ENCODE peak calls at places on chromosome 20, in ten cellular contexts. B is GM12878, Z is HCT116, J is neural progenitor cell, A is K562, W is hepatocyte, Q is HepG2, X is IMR-90, D is DND-41, F is fibroblast of lung. H is an unnamed sample. For H3K4me1, the result is how much of the 10 kb centered on the place peaks cover.

GRCh38 chr20:23094213-23094896 is 8.2 kb upstream of the CD93 start:
- DNase-seq in B (no peak), Z (no peak), J (no peak), A (no peak), W (no peak), Q (no peak), X (no peak), D (no peak), F (no peak), H (no peak)

GRCh38 chr20:19964289-19965263 is 52.6 kb upstream of the NAA20 start:
- DNase-seq in B (no peak), Z (no peak), J (no peak), A (no peak), W (peak), Q (peak), X (peak), D (no peak), F (peak), H (no peak)

GRCh38 chr20:62925420-62926228 is 681 bp downstream of the DIDO1 start:
- DNase-seq in B (no peak), Z (no peak), J (peak), A (peak), W (peak), Q (no peak), X (peak), D (peak), F (peak), H (peak)

GRCh38 chr20:18853946-18854646 is 40.5 kb downstream of the SCP2D1 start:
- DNase-seq in B (no peak), Z (no peak), J (no peak), A (no peak), W (no peak), Q (no peak), X (no peak), D (no peak), F (no peak), H (no peak)

GRCh38 chr20:21693322-21693721 is 12.1 kb upstream of the PAX1 start:
- DNase-seq in B (no peak), Z (no peak), J (peak), A (peak), W (no peak), Q (peak), X (no peak), D (peak), F (no peak), H (peak)

GRCh38 chr20:7196481-7196880 is 429.0 kb downstream of the BMP2 start:
- DNase-seq in B (no peak), Z (no peak), J (no peak), A (no peak), W (no peak), Q (no peak), X (no peak), D (no peak), F (peak), H (no peak)

GRCh38 chr20:33893314-33893713 is 82.2 kb downstream of the CHMP4B start:
- DNase-seq in B (no peak), Z (no peak), J (no peak), A (no peak), W (no peak), Q (no peak), X (peak), D (no peak), F (peak), H (no peak)

GRCh38 chr20:48912065-48912464 is 9.4 kb upstream of the ARFGEF2 start:
- DNase-seq in B (no peak), Z (no peak), J (no peak), A (no peak), W (no peak), Q (no peak), X (no peak), D (no peak), F (no peak), H (peak)

GRCh38 chr20:1291191-1291741 is 25.2 kb downstream of the SNPH start:
- DNase-seq in B (no peak), Z (no peak), J (no peak), A (no peak), W (peak), Q (no peak), X (peak), D (no peak), F (peak), H (no peak)

GRCh38 chr20:34954905-34955231 is 738 bp downstream of the GSS start:
- DNase-seq in B (no peak), Z (peak), J (no peak), A (peak), W (peak), Q (peak), X (peak), D (no peak), F (peak), H (no peak)

GRCh38 chr20:49140834-49141233 is 47.3 kb downstream of the STAU1 start:
- DNase-seq in B (no peak), Z (no peak), J (no peak), A (no peak), W (no peak), Q (no peak), X (no peak), D (no peak), F (no peak), H (no peak)

GRCh38 chr20:38129893-38130609 is 35.0 kb downstream of the TGM2 start:
- DNase-seq in B (no peak), Z (no peak), J (no peak), A (no peak), W (no peak), Q (no peak), X (no peak), D (no peak), F (no peak), H (no peak)

GRCh38 chr20:38833857-38834164 is 28.3 kb downstream of the PPP1R16B start:
- DNase-seq in B (no peak), Z (no peak), J (no peak), A (no peak), W (no peak), Q (no peak), X (no peak), D (peak), F (no peak), H (peak)

GRCh38 chr20:62753626-62754025 is 42.6 kb upstream of the MRGBP start:
- DNase-seq in B (no peak), Z (no peak), J (no peak), A (no peak), W (no peak), Q (no peak), X (no peak), D (no peak), F (no peak), H (no peak)

GRCh38 chr20:41992481-41992880 is 374.3 kb upstream of the CHD6 start:
- DNase-seq in B (no peak), Z (no peak), J (no peak), A (no peak), W (no peak), Q (no peak), X (no peak), D (no peak), F (no peak), H (no peak)

DNA sequence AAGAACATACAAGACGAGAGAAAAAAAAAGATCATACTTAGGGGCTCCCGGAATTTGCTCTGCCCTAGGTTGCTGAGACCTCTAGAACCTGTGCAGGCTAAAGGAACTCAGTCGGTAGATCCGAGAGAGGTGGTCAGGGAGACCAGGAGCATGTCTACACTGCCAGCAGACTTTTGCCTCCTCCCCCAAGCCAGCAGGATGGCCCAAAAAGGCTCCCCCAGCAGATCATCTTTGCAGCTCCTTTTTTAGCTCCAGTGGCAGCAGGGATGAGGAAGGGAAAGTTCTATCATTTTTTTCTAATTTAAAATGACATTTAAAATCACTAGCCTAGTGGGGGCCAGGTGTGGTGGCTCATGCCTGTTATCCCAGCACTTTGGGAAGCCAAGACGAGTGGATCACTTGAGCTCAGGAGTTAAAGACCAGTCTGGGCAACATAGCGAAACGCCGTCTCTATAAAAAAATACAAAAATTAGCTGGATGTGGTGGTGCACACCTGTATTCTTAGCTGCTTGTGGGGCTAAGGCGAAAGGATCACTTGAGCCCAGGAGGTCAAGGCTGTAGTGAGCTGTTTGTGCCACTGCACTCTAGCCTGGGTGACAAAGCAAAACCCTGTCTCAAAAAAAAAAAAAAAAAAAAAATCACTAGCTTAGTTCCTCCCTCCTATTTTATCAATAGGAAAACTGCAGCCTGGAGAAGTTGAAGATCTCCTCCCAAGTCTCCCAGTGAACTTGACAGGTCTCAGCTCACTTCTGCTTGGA is 69.3 kb upstream of the MYL9 start:
- DNase-seq in B (no peak), Z (no peak), J (no peak), A (no peak), W (no peak), Q (no peak), X (no peak), D (no peak), F (no peak), H (no peak)
- H3K4me1 ChIP-seq in B (under half), Z (half or more), J (under half), A (under half), W (half or more), Q (half or more), X (under half), D (under half), F (half or more), H (half or more)

GRCh38 chr20:258269-258858 is 840 bp downstream of the DEFB132 start:
- DNase-seq in B (no peak), Z (no peak), J (no peak), A (no peak), W (no peak), Q (no peak), X (no peak), D (no peak), F (no peak), H (no peak)
- H2AFZ ChIP-seq in B (no peak), Z (no peak), J (no peak), A (peak), W (no peak), Q (no peak), X (no peak), D (no peak), F (no peak), H (no peak)

DNA sequence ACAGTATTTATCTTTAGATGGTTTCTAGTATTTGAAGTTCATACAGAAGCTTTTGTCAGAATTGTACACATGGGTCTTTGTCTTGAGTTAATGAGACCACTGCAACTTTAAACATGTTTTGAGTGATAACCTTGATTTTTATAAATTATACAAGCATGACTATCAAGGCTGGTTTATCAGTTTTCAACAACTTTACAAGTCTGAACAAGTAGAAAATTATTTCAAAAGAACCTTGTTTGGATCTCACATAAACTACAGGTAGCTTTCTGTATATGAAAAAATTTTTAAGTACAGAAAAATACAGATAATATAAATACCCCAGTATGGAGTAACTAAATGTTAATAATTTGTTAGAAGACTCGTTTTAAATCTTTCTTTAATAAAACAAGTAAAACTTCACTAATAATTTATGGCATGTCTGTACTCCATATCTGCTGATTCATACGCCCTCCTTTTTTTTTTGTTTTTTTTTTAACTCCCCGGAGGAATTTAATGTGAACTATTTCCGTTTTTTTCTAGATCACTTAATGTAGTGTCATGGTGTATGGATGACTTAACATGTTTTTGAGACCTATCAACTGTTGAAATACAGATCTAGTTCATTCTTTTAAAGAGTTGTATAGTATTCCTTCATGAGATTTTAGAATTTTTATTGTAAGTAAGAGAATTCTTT is 18.3 kb downstream of the VAPB start:
- DNase-seq in B (no peak), Z (no peak), J (no peak), A (no peak), W (no peak), Q (no peak), X (peak), D (no peak), F (peak), H (no peak)
- H3K4me1 ChIP-seq in B (under half), Z (under half), J (under half), A (under half), W (under half), Q (half or more), X (under half), D (under half), F (under half), H (under half)

GRCh38 chr20:2801459-2801728 is 967 bp upstream of the CPXM1 start:
- DNase-seq in B (no peak), Z (no peak), J (peak), A (no peak), W (no peak), Q (no peak), X (no peak), D (no peak), F (no peak), H (no peak)
- H2AFZ ChIP-seq in B (no peak), Z (no peak), J (peak), A (peak), W (peak), Q (no peak), X (no peak), D (no peak), F (no peak), H (no peak)

DNA sequence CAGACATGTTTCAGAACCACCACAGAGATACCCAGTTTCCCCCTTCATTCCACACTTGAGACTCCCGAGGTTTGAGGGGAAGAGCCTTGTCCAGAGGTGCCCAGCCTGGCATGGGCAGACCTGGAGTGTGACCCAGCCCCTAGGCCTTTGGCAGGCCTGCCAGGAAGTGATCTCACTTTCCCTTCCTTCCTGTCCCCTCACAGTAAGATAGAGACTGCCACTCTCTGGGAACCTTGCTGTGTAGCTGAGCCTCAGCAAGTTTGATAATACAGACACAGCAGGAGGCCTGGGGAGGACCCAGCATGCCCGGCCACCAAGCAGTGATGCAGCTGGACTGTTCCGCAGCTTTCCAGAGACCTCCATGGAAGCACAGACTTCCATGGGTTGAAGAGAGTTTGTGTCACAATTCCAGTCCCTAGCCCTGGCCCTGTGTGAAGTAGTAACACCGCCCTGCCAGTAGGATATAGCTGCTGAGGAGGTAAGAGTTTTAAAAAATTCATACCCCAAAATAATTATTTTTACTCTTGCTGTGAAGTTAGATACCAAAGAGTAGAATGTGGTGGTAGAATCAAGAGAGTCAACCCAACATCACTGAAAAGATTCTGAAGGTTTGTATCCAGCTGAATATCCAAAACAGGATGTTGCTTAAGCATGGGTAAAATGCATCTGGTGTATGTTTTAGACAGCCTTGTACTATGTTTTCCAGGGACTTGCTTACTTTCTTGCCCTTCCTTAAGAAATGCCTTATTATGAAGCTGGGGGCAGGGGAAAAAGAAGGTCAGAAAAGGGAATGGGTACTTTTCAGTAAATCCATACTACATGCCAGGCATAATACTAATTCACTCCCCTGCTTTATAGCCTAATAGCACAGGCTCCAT is 16.3 kb downstream of the PKIG start:
- DNase-seq in B (no peak), Z (no peak), J (peak), A (no peak), W (no peak), Q (no peak), X (no peak), D (peak), F (no peak), H (peak)
- H3K4me1 ChIP-seq in B (under half), Z (under half), J (under half), A (under half), W (under half), Q (under half), X (under half), D (under half), F (under half), H (half or more)

GRCh38 chr20:24816907-24817306 is 132.2 kb upstream of the CST7 start:
- DNase-seq in B (no peak), Z (no peak), J (no peak), A (no peak), W (no peak), Q (no peak), X (no peak), D (no peak), F (no peak), H (no peak)
- H2AFZ ChIP-seq in B (no peak), Z (no peak), J (no peak), A (no peak), W (no peak), Q (no peak), X (no peak), D (no peak), F (no peak), H (no peak)

DNA sequence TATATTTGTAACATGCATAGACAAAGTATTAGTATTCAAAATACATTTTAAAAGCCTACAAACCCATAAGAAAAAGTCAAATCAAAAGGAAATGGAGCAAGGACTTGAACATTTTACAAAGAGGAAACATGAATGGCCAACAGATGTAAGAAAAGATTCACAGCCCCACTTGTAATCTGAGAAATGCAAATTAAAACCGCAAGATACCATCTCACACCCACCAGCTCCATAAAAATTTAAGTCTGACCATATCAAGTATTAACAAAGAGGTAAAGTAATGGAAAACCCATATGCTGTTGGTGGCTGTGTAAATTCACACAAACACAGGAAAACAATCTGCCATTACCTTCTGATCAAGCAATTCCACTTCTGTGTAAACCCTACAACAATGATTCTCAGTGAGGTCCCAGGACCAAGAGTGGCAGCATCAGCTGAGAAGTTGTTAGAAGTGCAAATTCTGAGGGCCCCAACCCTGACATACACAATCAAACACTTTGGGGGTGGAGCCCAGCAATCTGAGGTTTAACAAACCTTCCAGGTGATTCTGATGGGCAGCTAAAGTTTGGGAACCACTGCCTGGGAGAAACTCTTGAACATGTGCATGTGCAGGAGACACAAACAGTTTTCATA is 30.9 kb downstream of the BCL2L1 start:
- DNase-seq in B (no peak), Z (no peak), J (no peak), A (no peak), W (no peak), Q (no peak), X (peak), D (no peak), F (peak), H (peak)
- H3K4me1 ChIP-seq in B (under half), Z (half or more), J (under half), A (under half), W (under half), Q (half or more), X (under half), D (half or more), F (under half), H (half or more)

GRCh38 chr20:54292186-54292585 is 84.3 kb downstream of the PFDN4 start:
- DNase-seq in B (no peak), Z (no peak), J (no peak), A (no peak), W (no peak), Q (no peak), X (peak), D (no peak), F (peak), H (no peak)
- H2AFZ ChIP-seq in B (no peak), Z (peak), J (peak), A (no peak), W (no peak), Q (no peak), X (no peak), D (no peak), F (no peak), H (no peak)